ENCODE peak calls at places on chromosome 7, in six cellular contexts. One of them, this sample, is unnamed.
A peak's percentile ranks its signal among the peaks of the same experiment; 100 is the strongest.

GRCh38 chr7:132650498-132650897 is 74.2 kb upstream of the PLXNA4 start:
- DNase-seq in NCI-H1048: no peak
- DNase-seq in stimulated activated CD8-positive, alpha-beta memory T cell treated with anti-CD3 and anti-CD28 coated beads, Interleukin-15, amount 100 ng/mL, for 24 hours: no peak
- DNase-seq in foreskin melanocyte: peak; percentile 80
- DNase-seq in LoVo: no peak
- DNase-seq in left cardiac atrium: no peak
- DNase-seq in this sample: peak; percentile 58

GRCh38 chr7:44845476-44845875 is 2.4 kb downstream of the H2AZ2 start:
- DNase-seq in NCI-H1048: no peak
- DNase-seq in stimulated activated CD8-positive, alpha-beta memory T cell treated with anti-CD3 and anti-CD28 coated beads, Interleukin-15, amount 100 ng/mL, for 24 hours: no peak
- DNase-seq in foreskin melanocyte: no peak
- DNase-seq in LoVo: no peak
- DNase-seq in left cardiac atrium: no peak
- DNase-seq in this sample: no peak

GRCh38 chr7:4683043-4683883 is 1.2 kb downstream of the FOXK1 start:
- DNase-seq in NCI-H1048: no peak
- DNase-seq in stimulated activated CD8-positive, alpha-beta memory T cell treated with anti-CD3 and anti-CD28 coated beads, Interleukin-15, amount 100 ng/mL, for 24 hours: no peak
- DNase-seq in foreskin melanocyte: no peak
- DNase-seq in LoVo: peak; percentile 16
- DNase-seq in left cardiac atrium: peak; percentile 45
- DNase-seq in this sample: no peak

GRCh38 chr7:26743205-26743604 is 121.2 kb downstream of the SKAP2 start:
- DNase-seq in NCI-H1048: no peak
- DNase-seq in stimulated activated CD8-positive, alpha-beta memory T cell treated with anti-CD3 and anti-CD28 coated beads, Interleukin-15, amount 100 ng/mL, for 24 hours: no peak
- DNase-seq in foreskin melanocyte: no peak
- DNase-seq in LoVo: no peak
- DNase-seq in left cardiac atrium: no peak
- DNase-seq in this sample: no peak

GRCh38 chr7:132343196-132343595 is 233.1 kb downstream of the PLXNA4 start:
- DNase-seq in NCI-H1048: no peak
- DNase-seq in stimulated activated CD8-positive, alpha-beta memory T cell treated with anti-CD3 and anti-CD28 coated beads, Interleukin-15, amount 100 ng/mL, for 24 hours: no peak
- DNase-seq in foreskin melanocyte: no peak
- DNase-seq in LoVo: no peak
- DNase-seq in left cardiac atrium: no peak
- DNase-seq in this sample: no peak

GRCh38 chr7:6248581-6248980 is 23.8 kb downstream of the CYTH3 start:
- DNase-seq in NCI-H1048: no peak
- DNase-seq in stimulated activated CD8-positive, alpha-beta memory T cell treated with anti-CD3 and anti-CD28 coated beads, Interleukin-15, amount 100 ng/mL, for 24 hours: no peak
- DNase-seq in foreskin melanocyte: no peak
- DNase-seq in LoVo: no peak
- DNase-seq in left cardiac atrium: no peak
- DNase-seq in this sample: no peak

GRCh38 chr7:38222481-38223096 is 44.5 kb downstream of the STARD3NL start:
- DNase-seq in NCI-H1048: peak; percentile 39
- DNase-seq in stimulated activated CD8-positive, alpha-beta memory T cell treated with anti-CD3 and anti-CD28 coated beads, Interleukin-15, amount 100 ng/mL, for 24 hours: no peak
- DNase-seq in foreskin melanocyte: no peak
- DNase-seq in LoVo: peak; percentile 73
- DNase-seq in left cardiac atrium: no peak
- DNase-seq in this sample: peak; percentile 79

GRCh38 chr7:144130730-144131129 is 7.8 kb downstream of the OR2A14 start:
- DNase-seq in NCI-H1048: no peak
- DNase-seq in stimulated activated CD8-positive, alpha-beta memory T cell treated with anti-CD3 and anti-CD28 coated beads, Interleukin-15, amount 100 ng/mL, for 24 hours: no peak
- DNase-seq in foreskin melanocyte: no peak
- DNase-seq in LoVo: no peak
- DNase-seq in left cardiac atrium: no peak
- DNase-seq in this sample: no peak